ENCODE peak calls at places on chromosomes 4 and X, in four cellular contexts. B is AG10803, H is pancreas, L is BJ. T is an unnamed sample.

GRCh38 chrX:24874604-24875247 is 141.0 kb downstream of the ARX start:
- DNase-seq in L (no peak), B (no peak), H (no peak), T (no peak)

GRCh38 chrX:2705036-2705435 is 13.9 kb downstream of the CD99 start:
- DNase-seq in B (peak), L (no peak), H (no peak), T (no peak)

GRCh38 chr4:48033825-48034413 is 17.3 kb downstream of the NIPAL1 start:
- DNase-seq in L (no peak), H (no peak), B (no peak), T (no peak)

GRCh38 chr4:17688011-17688441 is 73.6 kb downstream of the MED28 start:
- DNase-seq in B (no peak), H (no peak), L (no peak), T (peak)

GRCh38 chr4:4762909-4763814 is 96.3 kb upstream of the MSX1 start:
- DNase-seq in H (no peak), L (peak), B (peak), T (no peak)

GRCh38 chr4:102625232-102625930 is 124.2 kb downstream of the NFKB1 start:
- DNase-seq in H (no peak), B (peak), L (no peak), T (no peak)

GRCh38 chrX:118727686-118728339 is 407 bp downstream of the IL13RA1 start:
- DNase-seq in L (no peak), B (peak), H (peak), T (peak)

GRCh38 chr4:133513891-133514290 is 364.8 kb downstream of the PCDH10 start:
- DNase-seq in L (no peak), H (no peak), B (no peak), T (no peak)

GRCh38 chrX:38151426-38151825 is 69.2 kb downstream of the SRPX start:
- DNase-seq in H (no peak), L (no peak), B (peak), T (no peak)

GRCh38 chr4:6333301-6334202 is 63.9 kb downstream of the WFS1 start:
- DNase-seq in B (no peak), H (no peak), L (no peak), T (no peak)

GRCh38 chr4:130124066-130124465 is 1028.1 kb downstream of the C4orf33 start:
- DNase-seq in H (no peak), L (no peak), B (no peak), T (no peak)

GRCh38 chr4:38870098-38870850 is 2.7 kb downstream of the FAM114A1 start:
- DNase-seq in H (no peak), B (peak), L (no peak), T (no peak)

GRCh38 chr4:73603307-73603710 is 16.9 kb downstream of the RASSF6 start:
- DNase-seq in L (no peak), B (no peak), H (peak), T (no peak)

GRCh38 chrX:151789179-151789800 is 54.7 kb downstream of the CNGA2 start:
- DNase-seq in H (peak), B (peak), L (peak), T (no peak)

GRCh38 chr4:155445306-155445705 is 68.5 kb upstream of the MAP9 start:
- DNase-seq in B (no peak), L (no peak), H (no peak), T (no peak)

GRCh38 chr4:24753519-24753918 is 41.9 kb upstream of the SOD3 start:
- DNase-seq in B (no peak), L (no peak), H (no peak), T (no peak)

GRCh38 chr4:81723927-81724587 is 252.3 kb upstream of the RASGEF1B start:
- DNase-seq in H (no peak), L (no peak), B (no peak), T (no peak)

GRCh38 chr4:12884846-12885796 is 599.0 kb downstream of the RAB28 start:
- DNase-seq in H (no peak), B (no peak), L (no peak), T (no peak)

GRCh38 chrX:136754641-136755040 is 26.1 kb downstream of the ARHGEF6 start:
- DNase-seq in B (peak), L (no peak), H (no peak), T (no peak)

GRCh38 chr4:185874516-185875230 is 62.7 kb upstream of the SORBS2 start:
- DNase-seq in L (peak), H (no peak), B (peak), T (no peak)

GRCh38 chrX:63764946-63765345 is 20.1 kb downstream of the ARHGEF9 start:
- DNase-seq in L (no peak), H (no peak), B (peak), T (no peak)

GRCh38 chr4:151302432-151302831 is 23.0 kb downstream of the SH3D19 start:
- DNase-seq in L (no peak), H (no peak), B (peak), T (no peak)

GRCh38 chr4:185017964-185018772 is at the start of gene HELT:
- DNase-seq in H (no peak), B (no peak), L (no peak), T (no peak)

GRCh38 chr4:140971077-140971792 is 162.0 kb downstream of the RNF150 start:
- DNase-seq in L (no peak), H (no peak), B (no peak), T (no peak)

GRCh38 chrX:45497290-45497689 is 296.6 kb upstream of the DIPK2B start:
- DNase-seq in B (peak), H (no peak), L (no peak), T (no peak)

GRCh38 chr4:169940460-169940859 is 85.7 kb downstream of the MFAP3L start:
- DNase-seq in B (no peak), H (no peak), L (no peak), T (no peak)

GRCh38 chr4:153207561-153207960 is 3.3 kb downstream of the TRIM2 start:
- DNase-seq in H (peak), L (no peak), B (peak), T (no peak)

GRCh38 chr4:189232274-189232673 is 708.4 kb upstream of the FRG1 start:
- DNase-seq in L (no peak), H (no peak), B (peak), T (no peak)

GRCh38 chr4:105626846-105627245 is 74.4 kb downstream of the ARHGEF38 start:
- DNase-seq in B (no peak), H (no peak), L (no peak), T (no peak)

GRCh38 chr4:86845593-86845992 is 3.6 kb downstream of the SLC10A6 start:
- DNase-seq in L (no peak), B (no peak), H (no peak), T (no peak)

GRCh38 chr4:86848136-86848535 is 1.0 kb downstream of the SLC10A6 start:
- DNase-seq in B (peak), L (peak), H (no peak), T (no peak)

GRCh38 chr4:86846921-86847320 is 2.3 kb downstream of the SLC10A6 start:
- DNase-seq in L (peak), B (peak), H (no peak), T (no peak)

GRCh38 chr4:86848732-86849617 is at the start of gene SLC10A6:
- DNase-seq in H (no peak), L (no peak), B (peak), T (no peak)

DNA sequence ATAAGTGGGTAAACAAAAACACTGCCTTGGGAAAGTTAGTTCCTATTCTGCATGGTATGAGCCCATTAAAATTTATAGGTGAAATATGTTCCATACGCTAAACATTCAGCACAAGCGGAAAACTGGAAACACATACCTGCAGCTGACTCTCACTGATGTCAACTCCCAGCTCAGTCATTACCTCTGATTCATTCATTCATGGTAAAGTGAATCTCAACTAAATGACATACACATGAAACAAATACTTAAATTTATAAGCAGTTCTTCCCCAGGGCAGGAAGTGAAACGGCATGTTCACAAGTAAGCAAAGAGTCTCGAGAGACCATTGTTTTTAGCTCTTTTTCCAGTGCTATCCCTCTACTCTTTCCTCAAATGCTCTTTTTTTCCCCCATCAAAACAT is 1.6 kb downstream of the SLC10A6 start:
- DNase-seq in L (no peak), H (no peak), B (no peak), T (no peak)
- H3K4me3 ChIP-seq in L (peak), H (no peak), B (no peak), T (no peak)

DNA sequence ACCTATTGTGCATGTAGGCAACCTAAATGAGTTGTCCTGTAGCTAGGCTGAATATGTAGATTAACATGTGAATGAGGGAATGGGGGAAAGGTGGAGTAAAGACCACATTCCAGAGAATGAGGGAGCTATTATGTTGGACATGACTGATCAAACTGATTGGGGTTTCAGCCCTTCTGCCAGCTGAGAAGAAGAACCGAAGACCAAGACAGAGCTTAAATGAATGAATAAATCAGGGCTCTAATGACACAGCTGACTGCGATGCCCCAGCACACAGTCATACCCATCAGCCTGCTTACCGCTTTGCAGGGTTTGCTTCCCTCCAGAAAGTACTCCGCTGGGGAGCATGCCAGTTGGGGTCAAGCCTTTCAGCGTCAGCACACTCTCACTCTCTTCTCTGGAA is 315.4 kb downstream of the PPP3CA start:
- DNase-seq in B (no peak), H (no peak), L (no peak), T (no peak)
- H3K4me3 ChIP-seq in B (no peak), H (no peak), L (no peak), T (no peak)

DNA sequence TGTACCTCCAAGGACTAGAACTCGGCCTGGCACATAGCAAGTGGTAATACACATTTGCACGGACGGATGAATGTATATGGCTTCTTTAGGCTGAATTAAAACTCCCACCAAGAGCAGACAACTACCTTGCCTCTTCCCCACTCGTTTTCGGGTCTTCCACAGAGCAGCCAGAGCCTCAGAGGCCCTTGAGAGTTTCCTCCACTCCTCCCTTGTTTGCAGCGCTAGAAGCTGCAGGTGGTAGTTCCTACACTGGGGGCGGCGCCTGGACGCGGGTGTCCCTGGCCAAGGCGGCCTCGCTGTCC is 10.2 kb upstream of the INTU start:
- DNase-seq in L (no peak), B (no peak), H (no peak), T (no peak)
- H3K4me3 ChIP-seq in L (peak), B (peak), H (peak), T (peak)

GRCh38 chr4:8080754-8081065 is 77.9 kb downstream of the ABLIM2 start:
- DNase-seq in L (no peak), H (no peak), B (no peak), T (no peak)

GRCh38 chr4:8079031-8079885 is 79.4 kb downstream of the ABLIM2 start:
- DNase-seq in H (no peak), B (no peak), L (no peak), T (no peak)

GRCh38 chr4:8081171-8081570 is 77.4 kb downstream of the ABLIM2 start:
- DNase-seq in L (no peak), B (no peak), H (no peak), T (no peak)

GRCh38 chr4:8078610-8079015 is 80.0 kb downstream of the ABLIM2 start:
- DNase-seq in L (no peak), B (no peak), H (no peak), T (no peak)

DNA sequence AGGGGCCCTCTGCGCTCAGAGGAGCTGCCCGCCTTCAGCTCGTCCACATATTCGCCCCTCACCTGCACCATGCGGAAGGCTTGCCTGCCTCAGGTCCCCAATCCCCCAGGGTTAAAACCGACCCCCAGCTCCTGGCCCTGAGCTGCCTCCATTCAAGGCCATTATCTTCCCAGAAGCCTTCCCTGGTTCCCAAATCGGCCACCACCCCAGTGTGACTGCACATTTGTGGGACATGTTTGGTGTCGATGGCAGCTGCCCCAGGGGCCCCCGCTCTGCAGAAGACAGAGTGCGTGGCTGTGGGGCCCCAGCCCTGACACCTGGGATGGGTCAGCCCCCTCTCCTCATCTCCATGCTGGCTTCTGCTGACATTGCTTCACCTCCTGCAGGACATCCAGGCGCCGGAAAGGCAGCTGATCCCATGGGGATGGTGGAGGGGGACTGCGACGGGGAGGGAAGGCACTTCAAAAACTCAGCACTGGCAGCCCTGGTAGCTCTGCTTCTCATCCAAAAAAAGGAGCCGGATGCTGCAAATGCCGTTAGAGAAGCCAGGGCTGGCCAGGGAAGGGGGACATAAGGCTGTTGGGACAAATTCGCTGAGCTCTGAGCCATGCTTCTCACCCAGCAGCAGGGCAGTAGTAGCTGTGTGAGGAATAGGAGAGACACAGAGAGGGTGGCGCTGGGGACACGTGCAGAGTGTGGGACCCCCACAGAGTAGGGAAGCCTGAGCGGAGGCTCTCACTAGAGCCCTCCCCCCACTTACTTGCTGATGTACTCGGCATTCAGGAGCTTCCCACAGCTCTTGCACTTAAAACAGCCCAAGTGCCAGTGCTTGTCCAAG is 78.5 kb downstream of the ABLIM2 start:
- DNase-seq in L (no peak), B (no peak), H (no peak), T (no peak)
- H3K4me3 ChIP-seq in L (no peak), B (no peak), H (no peak), T (no peak)

DNA sequence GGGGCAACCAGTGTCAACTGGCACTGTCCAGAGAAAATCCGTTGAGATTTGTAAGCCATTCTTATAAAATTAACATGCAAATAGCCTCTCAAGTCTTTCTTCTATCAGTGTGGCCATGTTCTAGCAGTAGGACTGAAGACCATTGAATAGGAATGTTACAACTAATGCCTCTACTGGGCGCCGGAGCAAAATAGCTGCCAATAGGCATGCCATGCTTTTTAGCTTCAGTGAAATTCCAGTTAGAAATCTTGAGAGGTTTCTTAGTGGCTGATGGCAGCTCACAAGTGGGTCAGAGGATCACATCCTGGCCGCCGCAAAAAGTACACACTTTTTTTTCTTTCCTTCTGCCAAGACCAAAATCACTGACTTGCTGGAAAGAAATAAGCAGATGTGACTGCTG is 293.0 kb downstream of the TENM3 start:
- DNase-seq in L (no peak), B (no peak), H (no peak), T (no peak)
- H3K4me3 ChIP-seq in L (no peak), B (no peak), H (no peak), T (no peak)

GRCh38 chr4:110618091-110619000 is 4.5 kb downstream of the PITX2 start:
- DNase-seq in B (no peak), L (no peak), H (no peak), T (no peak)
- H3K4me3 ChIP-seq in B (no peak), L (no peak), H (no peak), T (no peak)

GRCh38 chrX:36957425-36958328 is 50.5 kb upstream of the FAM47C start:
- DNase-seq in L (no peak), H (peak), B (no peak), T (peak)
- H3K4me3 ChIP-seq in L (no peak), H (peak), B (no peak), T (peak)

GRCh38 chr4:182447938-182448280 is 204.7 kb downstream of the TENM3 start:
- DNase-seq in B (no peak), L (no peak), H (no peak), T (no peak)
- H3K4me3 ChIP-seq in B (peak), L (peak), H (peak), T (no peak)

T was measured in lung.